ENCODE peak calls at places on chromosomes 11 and 22, in five cellular contexts. Q is A549, O is esophagus muscularis mucosa, Y is K562, W is SK-N-SH. E is an unnamed sample.

GRCh38 chr22:41746563-41747400 is 47.5 kb downstream of the MEI1 start:
- DNase-seq in Q (peak; percentile 78), O (no peak), Y (peak; percentile 55), W (peak; percentile 55), E (peak; percentile 57)

GRCh38 chr11:100810146-100810545 is 123.1 kb downstream of the ARHGAP42 start:
- DNase-seq in Q (no peak), O (no peak), Y (no peak), W (no peak), E (no peak)

GRCh38 chr11:99918761-99919160 is 768.3 kb upstream of the ARHGAP42 start:
- DNase-seq in Q (no peak), O (no peak), Y (no peak), W (no peak), E (no peak)

GRCh38 chr11:29019960-29020683 is 911.9 kb downstream of the METTL15 start:
- DNase-seq in Q (peak; percentile 75), O (no peak), Y (no peak), W (no peak), E (no peak)

GRCh38 chr11:33638608-33639007 is 62.0 kb downstream of the C11orf91 start:
- DNase-seq in Q (no peak), O (no peak), Y (no peak), W (no peak), E (no peak)

GRCh38 chr22:50711446-50712340 is 26.3 kb upstream of the ACR start:
- DNase-seq in Q (no peak), O (no peak), Y (no peak), W (no peak), E (no peak)

GRCh38 chr11:133811850-133812685 is 33.2 kb downstream of the SPATA19 start:
- DNase-seq in Q (no peak), O (no peak), Y (no peak), W (no peak), E (no peak)

GRCh38 chr22:36237462-36238347 is 1.6 kb downstream of the APOL2 start:
- DNase-seq in Q (no peak), O (no peak), Y (no peak), W (no peak), E (peak; percentile 50)

GRCh38 chr11:130168105-130168504 is 8.5 kb downstream of the ST14 start:
- DNase-seq in Q (no peak), O (no peak), Y (no peak), W (no peak), E (no peak)

GRCh38 chr11:61139391-61139790 is 21.8 kb downstream of the VPS37C start:
- DNase-seq in Q (no peak), O (no peak), Y (no peak), W (no peak), E (no peak)

GRCh38 chr11:96012086-96012824 is 88.3 kb upstream of the MTMR2 start:
- DNase-seq in Q (peak; percentile 87), O (no peak), Y (peak; percentile 11), W (peak; percentile 59), E (no peak)

GRCh38 chr22:49660794-49661781 is 166.6 kb downstream of the BRD1 start:
- DNase-seq in Q (no peak), O (no peak), Y (no peak), W (no peak), E (no peak)

GRCh38 chr11:86067230-86068137 is 1.4 kb downstream of the PICALM start:
- DNase-seq in Q (no peak), O (no peak), Y (peak; percentile 18), W (no peak), E (no peak)

GRCh38 chr11:102831709-102832492 is 11.5 kb downstream of the MMP3 start:
- DNase-seq in Q (no peak), O (no peak), Y (no peak), W (no peak), E (no peak)

GRCh38 chr11:6864436-6864835 is 1.6 kb downstream of the OR10A2 start:
- DNase-seq in Q (no peak), O (no peak), Y (no peak), W (no peak), E (no peak)

DNA sequence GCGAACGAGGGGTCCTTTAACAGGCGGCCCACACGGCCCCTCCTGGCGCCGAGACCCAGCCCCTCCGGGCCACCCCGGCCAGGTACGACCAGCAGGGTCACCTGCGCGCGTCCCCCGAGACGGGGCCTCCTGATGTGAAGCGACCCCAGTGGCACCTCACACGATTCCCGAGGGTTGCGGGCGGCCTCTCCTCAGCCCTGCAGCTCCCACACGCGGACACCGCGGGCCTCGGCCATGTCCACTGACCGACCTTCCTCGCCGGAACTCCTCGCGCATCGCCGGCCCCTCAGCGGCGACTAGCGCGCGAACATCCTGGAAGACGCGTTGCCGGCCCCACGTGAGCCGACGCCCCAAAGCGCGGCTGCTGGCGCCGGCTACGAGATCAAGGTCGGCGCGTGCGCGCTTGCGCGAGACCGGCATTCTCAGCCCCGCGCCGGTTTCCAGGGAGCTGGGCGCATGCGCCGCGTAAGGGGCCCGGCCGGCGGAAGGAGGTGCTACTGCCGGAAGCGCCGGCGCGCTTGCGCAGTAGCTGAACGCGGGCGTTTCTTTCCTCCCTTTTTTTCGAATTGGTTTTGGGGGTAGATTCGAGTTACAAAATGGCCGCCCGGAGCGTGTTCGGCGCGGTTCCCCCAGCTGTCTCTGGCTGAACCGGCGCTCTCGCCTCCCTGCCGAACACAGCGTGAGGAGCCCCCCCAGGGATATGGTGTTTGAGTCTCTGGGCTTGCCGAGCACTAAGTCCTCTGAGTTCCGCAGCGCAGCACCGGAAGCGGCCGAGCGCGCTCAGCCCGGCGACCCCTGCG is at the start of gene NUP50:
- DNase-seq in Q (peak; percentile 94), O (peak; percentile 98), Y (peak; percentile 96), W (peak; percentile 100), E (peak; percentile 95)
- TF ChIP-seq EP300 in Q (no peak), O (no peak), Y (no peak), W (no peak), E (no peak)

GRCh38 chr11:64317325-64317960 is at the start of gene TRMT112:
- DNase-seq in Q (peak; percentile 99), O (peak; percentile 99), Y (peak; percentile 69), W (peak; percentile 91), E (peak; percentile 98)
- TF ChIP-seq EP300 in Q (no peak), O (peak; percentile 53), Y (no peak), W (no peak), E (peak; percentile 84)

DNA sequence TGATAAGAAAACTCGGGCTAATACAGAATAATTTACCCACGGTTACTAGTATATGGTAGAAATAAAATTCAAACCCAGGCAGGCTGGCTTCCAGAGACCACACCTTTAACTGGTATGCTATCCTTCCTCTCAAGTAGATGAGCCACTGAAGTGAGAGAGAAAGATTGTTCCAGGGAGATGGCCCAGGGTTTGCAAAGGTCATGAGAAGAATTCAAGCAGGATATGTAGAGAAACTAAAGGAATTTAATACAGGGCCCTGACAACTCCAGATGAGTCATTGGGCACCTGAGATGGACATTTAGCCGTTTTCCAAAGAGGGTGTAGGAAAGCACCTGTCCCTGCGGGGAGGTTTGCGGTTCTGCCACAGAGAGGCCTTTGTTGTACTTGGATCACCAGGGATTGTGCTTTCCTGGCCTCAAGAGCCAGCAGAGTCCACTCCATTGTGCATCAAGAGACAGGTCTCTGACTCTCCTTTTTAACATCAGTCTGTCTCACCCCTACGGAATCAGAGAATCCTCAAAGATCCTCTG is 152.7 kb upstream of the BLID start:
- DNase-seq in Q (no peak), O (no peak), Y (no peak), W (no peak), E (no peak)
- TF ChIP-seq EP300 in Q (no peak), O (no peak), Y (no peak), W (no peak), E (no peak)

GRCh38 chr11:117972589-117973445 is 13.4 kb upstream of the IL10RA start:
- DNase-seq in Q (peak; percentile 14), O (peak; percentile 86), Y (no peak), W (no peak), E (no peak)
- TF ChIP-seq EP300 in Q (no peak), O (no peak), Y (no peak), W (no peak), E (no peak)

GRCh38 chr11:2912498-2912897 is 16.7 kb downstream of the PHLDA2 start:
- DNase-seq in Q (peak; percentile 76), O (no peak), Y (peak; percentile 90), W (peak; percentile 67), E (peak; percentile 9)
- TF ChIP-seq EP300 in Q (no peak), O (no peak), Y (no peak), W (no peak), E (no peak)